ENCODE peak calls at places on chromosomes 16 and 17, in four cellular contexts. L, J, E and B are unnamed samples.

GRCh38 chr17:3271072-3271848 is 26.9 kb downstream of the OR3A1 start:
- DNase-seq in L (no peak), J (no peak), E (no peak), B (no peak)

GRCh38 chr17:42806249-42806648 is 7.6 kb downstream of the CNTD1 start:
- DNase-seq in L (no peak), J (no peak), E (no peak), B (no peak)

GRCh38 chr17:17990282-17990681 is 17.6 kb downstream of the DRC3 start:
- DNase-seq in L (no peak), J (no peak), E (no peak), B (no peak)

GRCh38 chr17:47649153-47649971 is at the start of gene KPNB1:
- DNase-seq in L (peak; percentile 100), J (peak; percentile 100), E (peak; percentile 100), B (peak; percentile 92)

GRCh38 chr17:70205386-70205785 is 36.1 kb downstream of the KCNJ2 start:
- DNase-seq in L (no peak), J (no peak), E (no peak), B (no peak)

GRCh38 chr17:29394761-29395160 is 4.6 kb downstream of the TAOK1 start:
- DNase-seq in L (no peak), J (no peak), E (no peak), B (no peak)

GRCh38 chr17:72351884-72352346 is 231.1 kb downstream of the SOX9 start:
- DNase-seq in L (no peak), J (peak; percentile 54), E (no peak), B (no peak)

GRCh38 chr16:50878536-50878935 is 136.7 kb downstream of the CYLD start:
- DNase-seq in L (no peak), J (no peak), E (no peak), B (no peak)

GRCh38 chr16:58128721-58129096 is 472 bp downstream of the CFAP20 start:
- DNase-seq in L (no peak), J (peak; percentile 54), E (peak; percentile 15), B (no peak)

GRCh38 chr17:75571197-75571884 is 16.3 kb upstream of the MYO15B start:
- DNase-seq in L (peak; percentile 71), J (no peak), E (no peak), B (peak; percentile 56)

GRCh38 chr16:17194190-17194780 is 276.5 kb downstream of the XYLT1 start:
- DNase-seq in L (peak; percentile 18), J (peak; percentile 81), E (peak; percentile 27), B (peak; percentile 52)

GRCh38 chr17:12790806-12791148 is 1.5 kb downstream of the ARHGAP44 start:
- DNase-seq in L (no peak), J (no peak), E (no peak), B (no peak)

GRCh38 chr17:68101992-68102758 is 66.6 kb downstream of the KPNA2 start:
- DNase-seq in L (no peak), J (no peak), E (no peak), B (no peak)

GRCh38 chr17:72591500-72592241 is 470.9 kb downstream of the SOX9 start:
- DNase-seq in L (peak; percentile 24), J (peak; percentile 63), E (no peak), B (no peak)

GRCh38 chr16:26161461-26162180 is 469.9 kb downstream of the HS3ST4 start:
- DNase-seq in L (no peak), J (no peak), E (no peak), B (no peak)

GRCh38 chr17:40536731-40537171 is 28.5 kb downstream of the CCR7 start:
- DNase-seq in L (no peak), J (no peak), E (no peak), B (peak; percentile 15)

GRCh38 chr16:17131351-17131750 is 339.4 kb downstream of the XYLT1 start:
- DNase-seq in L (no peak), J (no peak), E (no peak), B (no peak)

GRCh38 chr16:28937222-28937876 is 5.6 kb downstream of the CD19 start:
- DNase-seq in L (no peak), J (peak; percentile 35), E (no peak), B (no peak)
- TF ChIP-seq CTCF in L (no peak), J (peak; percentile 27), E (no peak), B (no peak)

GRCh38 chr17:44095647-44096496 is 25.3 kb downstream of the G6PC3 start:
- DNase-seq in L (no peak), J (peak; percentile 98), E (peak; percentile 71), B (no peak)
- TF ChIP-seq CTCF in L (no peak), J (peak; percentile 9), E (peak; percentile 29), B (no peak)

GRCh38 chr16:559411-560207 is 585 bp upstream of the PRR35 start:
- DNase-seq in L (no peak), J (no peak), E (no peak), B (no peak)
- TF ChIP-seq CTCF in L (no peak), J (no peak), E (no peak), B (no peak)

GRCh38 chr17:50213026-50214015 is 11.9 kb upstream of the COL1A1 start:
- DNase-seq in L (no peak), J (peak; percentile 86), E (no peak), B (no peak)
- TF ChIP-seq CTCF in L (peak; percentile 27), J (peak; percentile 47), E (no peak), B (no peak)

GRCh38 chr16:23031508-23032098 is 117.6 kb downstream of the USP31 start:
- DNase-seq in L (no peak), J (no peak), E (no peak), B (no peak)

GRCh38 chr16:23030001-23030400 is 119.3 kb downstream of the USP31 start:
- DNase-seq in L (no peak), J (no peak), E (no peak), B (no peak)

GRCh38 chr16:23039118-23039517 is 110.1 kb downstream of the USP31 start:
- DNase-seq in L (no peak), J (no peak), E (no peak), B (no peak)

GRCh38 chr16:23035240-23035639 is 114.0 kb downstream of the USP31 start:
- DNase-seq in L (no peak), J (no peak), E (no peak), B (no peak)
- TF ChIP-seq CTCF in L (no peak), J (no peak), E (no peak), B (no peak)